ENCODE peak calls at places on chromosomes 1 and 21, in six cellular contexts. P, M, R, O, J and B are unnamed samples.

GRCh38 chr1:166730299-166730888 is 108.9 kb upstream of the POGK start:
- DNase-seq in P (peak; percentile 89), M (no peak), R (no peak), O (no peak), J (no peak), B (no peak)

GRCh38 chr21:17598437-17598836 is 14.3 kb downstream of the BTG3 start:
- DNase-seq in P (no peak), M (no peak), R (no peak), O (no peak), J (no peak), B (no peak)

GRCh38 chr1:196105901-196106300 is 502.3 kb downstream of the KCNT2 start:
- DNase-seq in P (no peak), M (no peak), R (no peak), O (no peak), J (no peak), B (no peak)

GRCh38 chr1:40708750-40709099 is 17.2 kb downstream of the NFYC start:
- DNase-seq in P (peak; percentile 91), M (no peak), R (no peak), O (peak; percentile 91), J (no peak), B (no peak)

GRCh38 chr1:6209661-6210605 is 4.0 kb downstream of the RNF207 start:
- DNase-seq in P (peak; percentile 51), M (no peak), R (no peak), O (no peak), J (no peak), B (no peak)

GRCh38 chr1:186155594-186155993 is 219.5 kb downstream of the TPR start:
- DNase-seq in P (peak; percentile 30), M (no peak), R (no peak), O (peak; percentile 80), J (no peak), B (no peak)

GRCh38 chr1:41240806-41241747 is 1.0 kb downstream of the SCMH1 start:
- DNase-seq in P (peak; percentile 60), M (peak; percentile 57), R (peak; percentile 71), O (peak; percentile 17), J (peak; percentile 70), B (peak; percentile 26)

GRCh38 chr1:67966666-67967009 is 83.8 kb downstream of the DIRAS3 start:
- DNase-seq in P (no peak), M (no peak), R (no peak), O (no peak), J (no peak), B (no peak)

GRCh38 chr21:17612565-17613241 is at the start of gene BTG3:
- DNase-seq in P (peak; percentile 94), M (peak; percentile 86), R (peak; percentile 83), O (peak; percentile 76), J (peak; percentile 82), B (no peak)

GRCh38 chr1:67371681-67372080 is 58.5 kb downstream of the SERBP1 start:
- DNase-seq in P (no peak), M (no peak), R (no peak), O (peak; percentile 39), J (no peak), B (no peak)

GRCh38 chr21:15682977-15683376 is 46.8 kb upstream of the USP25 start:
- DNase-seq in P (no peak), M (no peak), R (no peak), O (peak; percentile 57), J (no peak), B (no peak)

GRCh38 chr1:52571783-52572182 is 18.9 kb upstream of the TUT4 start:
- DNase-seq in P (peak; percentile 66), M (no peak), R (no peak), O (peak; percentile 11), J (no peak), B (no peak)

GRCh38 chr21:31616216-31616615 is 43.3 kb upstream of the SOD1 start:
- DNase-seq in P (no peak), M (no peak), R (no peak), O (no peak), J (no peak), B (no peak)

GRCh38 chr1:114232691-114233090 is 79.0 kb upstream of the SYT6 start:
- DNase-seq in P (no peak), M (no peak), R (no peak), O (no peak), J (no peak), B (no peak)

GRCh38 chr1:31912087-31912780 is 25.9 kb downstream of the PTP4A2 start:
- DNase-seq in P (no peak), M (no peak), R (no peak), O (no peak), J (no peak), B (no peak)

GRCh38 chr1:220687809-220688208 is 2.4 kb upstream of the C1orf115 start:
- DNase-seq in P (no peak), M (no peak), R (no peak), O (no peak), J (no peak), B (no peak)

DNA sequence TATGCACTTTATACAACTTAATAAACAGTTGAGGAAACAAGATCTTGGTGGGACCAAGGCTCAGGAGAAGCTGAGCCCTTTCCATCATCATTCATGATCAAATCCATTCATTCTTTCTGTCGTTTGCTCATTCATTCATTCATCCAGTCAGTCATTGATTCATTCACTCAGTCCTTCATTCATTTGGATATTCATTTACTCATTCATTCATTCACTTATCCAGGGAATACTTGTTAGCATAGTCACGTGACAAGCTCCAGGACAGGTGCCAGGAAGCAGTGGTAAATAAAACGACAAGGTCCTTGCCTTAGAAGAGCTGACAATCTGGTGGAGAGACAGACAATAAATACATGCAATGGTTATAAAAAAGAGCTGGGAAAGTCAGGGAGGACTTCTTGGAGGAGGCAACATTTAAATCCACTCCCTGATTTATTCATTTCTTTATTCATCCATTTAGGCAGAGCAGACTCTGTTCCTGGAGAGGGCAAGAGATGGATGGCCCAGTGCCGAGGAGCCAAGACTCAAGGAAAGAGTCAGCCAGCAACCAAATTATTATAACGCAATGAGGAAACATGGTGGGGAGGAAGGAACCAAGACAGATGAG is 74.1 kb upstream of the CASZ1 start:
- DNase-seq in P (no peak), M (no peak), R (no peak), O (no peak), J (no peak), B (no peak)
- H3K9me3 ChIP-seq in P (no peaks in the 10 kb centered on the region), M (no peaks in the 10 kb centered on the region), R (no peaks in the 10 kb centered on the region), O (no peaks in the 10 kb centered on the region), J (no peaks in the 10 kb centered on the region), B (no peaks in the 10 kb centered on the region)

GRCh38 chr1:8680628-8681316 is 136.7 kb downstream of the RERE start:
- DNase-seq in P (no peak), M (no peak), R (no peak), O (no peak), J (no peak), B (no peak)
- H3K4me3 ChIP-seq in P (no peak overlapping the region), M (no peak overlapping the region), R (peak overlapping the region; percentile 7), O (peak overlapping the region; percentile 35), J (peak overlapping the region; percentile 39), B (no peak overlapping the region)

DNA sequence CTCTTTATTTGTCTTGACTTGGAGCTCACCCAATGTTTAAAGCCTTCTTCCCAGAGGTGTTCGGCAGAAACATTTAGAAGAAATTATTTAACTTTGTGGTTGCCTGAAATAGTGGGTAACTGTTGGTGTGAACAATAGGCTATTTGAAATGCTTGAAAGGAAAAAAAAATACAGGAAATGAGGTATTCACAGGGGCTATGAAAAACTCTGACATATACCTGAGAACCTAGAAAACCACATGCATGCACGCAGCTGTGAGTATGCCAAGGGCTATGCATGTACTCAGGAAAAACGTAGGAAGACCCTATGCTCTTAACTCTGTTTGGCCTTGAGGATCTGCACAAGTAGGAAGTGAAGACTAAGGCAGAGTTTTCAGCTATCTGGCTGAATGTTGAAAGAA is 16.4 kb upstream of the RNF186 start:
- DNase-seq in P (no peak), M (no peak), R (no peak), O (no peak), J (no peak), B (no peak)
- H3K27ac ChIP-seq in P (no peak overlapping the region), M (no peak overlapping the region), R (no peak overlapping the region), O (no peak overlapping the region), J (no peak overlapping the region), B (no peak overlapping the region)

GRCh38 chr1:45084562-45084961 is 72.5 kb downstream of the UROD start:
- DNase-seq in P (no peak), M (no peak), R (no peak), O (no peak), J (no peak), B (no peak)

DNA sequence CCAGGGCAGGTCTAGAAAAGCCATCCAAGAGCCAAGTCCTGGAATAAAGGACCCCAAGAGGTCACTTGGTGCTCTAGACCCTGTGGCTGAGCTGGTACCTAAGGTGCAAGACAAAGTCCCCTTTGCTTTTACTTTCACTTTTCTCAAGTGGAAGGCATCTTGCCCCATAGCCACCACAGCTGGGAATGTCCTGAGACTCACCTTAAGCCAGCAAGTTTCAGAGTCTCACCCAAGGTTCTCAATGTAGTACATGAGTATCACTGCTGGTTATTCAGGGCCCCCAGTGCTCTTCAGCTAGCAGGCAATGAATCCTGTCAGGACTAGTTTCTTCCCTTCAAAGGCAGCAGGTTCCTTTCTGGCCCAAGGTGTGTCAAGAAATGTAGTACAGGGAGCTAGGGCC is 67.5 kb downstream of the UROD start:
- DNase-seq in P (no peak), M (no peak), R (no peak), O (no peak), J (no peak), B (no peak)
- H3K9me3 ChIP-seq in P (no peaks in the 10 kb centered on the region), M (no peaks in the 10 kb centered on the region), R (no peaks in the 10 kb centered on the region), O (no peaks in the 10 kb centered on the region), J (no peaks in the 10 kb centered on the region), B (no peaks in the 10 kb centered on the region)

GRCh38 chr21:45439171-45439872 is 34.4 kb downstream of the COL18A1 start:
- DNase-seq in P (peak; percentile 90), M (peak; percentile 90), R (peak; percentile 89), O (peak; percentile 89), J (peak; percentile 79), B (peak; percentile 48)
- H3K4me3 ChIP-seq in P (no peak overlapping the region), M (peak overlapping the region; percentile 29), R (no peak overlapping the region), O (peak overlapping the region; percentile 10), J (peak overlapping the region; percentile 49), B (peak overlapping the region; percentile 46)

GRCh38 chr1:43171876-43172531 is at the start of the genes CFAP57 and EBNA1BP2:
- DNase-seq in P (peak; percentile 93), M (peak; percentile 90), R (peak; percentile 92), O (peak; percentile 93), J (peak; percentile 88), B (peak; percentile 90)
- H3K27ac ChIP-seq in P (peak within 1 kb of the TSS; percentile 76), M (no peak within 1 kb of the TSS), R (no peak within 1 kb of the TSS), O (peak within 1 kb of the TSS; percentile 60), J (peak within 1 kb of the TSS; percentile 59), B (peak within 1 kb of the TSS; percentile 81)

GRCh38 chr1:77499466-77499865 is 183.0 kb downstream of the ZZZ3 start:
- DNase-seq in P (no peak), M (no peak), R (no peak), O (no peak), J (no peak), B (no peak)

GRCh38 chr1:77489910-77490309 is 192.5 kb downstream of the ZZZ3 start:
- DNase-seq in P (no peak), M (no peak), R (no peak), O (peak; percentile 24), J (no peak), B (no peak)

GRCh38 chr1:77498918-77499317 is 183.5 kb downstream of the ZZZ3 start:
- DNase-seq in P (no peak), M (no peak), R (no peak), O (peak; percentile 6), J (no peak), B (no peak)

GRCh38 chr1:77494036-77494435 is 188.4 kb downstream of the ZZZ3 start:
- DNase-seq in P (no peak), M (no peak), R (no peak), O (no peak), J (no peak), B (no peak)
- H3K9me3 ChIP-seq in P (no peaks in the 10 kb centered on the region), M (no peaks in the 10 kb centered on the region), R (no peaks in the 10 kb centered on the region), O (no peaks in the 10 kb centered on the region), J (no peaks in the 10 kb centered on the region), B (no peaks in the 10 kb centered on the region)

GRCh38 chr1:230750576-230750975 is 3.4 kb downstream of the CAPN9 start:
- DNase-seq in P (no peak), M (no peak), R (peak; percentile 69), O (no peak), J (no peak), B (no peak)
- H3K4me3 ChIP-seq in P (no peak overlapping the region), M (no peak overlapping the region), R (no peak overlapping the region), O (no peak overlapping the region), J (no peak overlapping the region), B (no peak overlapping the region)